ENCODE peak calls at places on chromosomes 3 and 15, in five cellular contexts. L is AG04450, Q is NT2/D1, D is GM23338, M is astrocyte of the spinal cord. W is an unnamed sample.

GRCh38 chr15:63023351-63023945 is 19.1 kb upstream of the TPM1 start:
- DNase-seq in M (peak), Q (no peak), D (no peak), L (no peak), W (no peak)

GRCh38 chr3:14413381-14414071 is 11.1 kb downstream of the SLC6A6 start:
- DNase-seq in M (peak), L (no peak), D (peak), Q (no peak), W (peak)

GRCh38 chr3:62374375-62374876 is 1.1 kb upstream of the FEZF2 start:
- DNase-seq in L (no peak), M (peak), Q (no peak), D (peak), W (peak)

GRCh38 chr3:23880703-23881339 is 36.0 kb downstream of the NKIRAS1 start:
- DNase-seq in M (no peak), Q (no peak), L (no peak), D (no peak), W (no peak)

GRCh38 chr3:197424674-197425484 is 126.5 kb upstream of the DLG1 start:
- DNase-seq in M (no peak), L (no peak), D (no peak), Q (no peak), W (no peak)

GRCh38 chr3:190534986-190535385 is 21.1 kb downstream of the IL1RAP start:
- DNase-seq in Q (no peak), M (no peak), L (no peak), D (no peak), W (no peak)

GRCh38 chr3:14941871-14942270 is 5.5 kb upstream of the NR2C2 start:
- DNase-seq in Q (no peak), D (peak), L (no peak), M (no peak), W (no peak)

GRCh38 chr3:98877132-98877531 is 24.4 kb downstream of the DCBLD2 start:
- DNase-seq in L (no peak), M (no peak), D (no peak), Q (no peak), W (no peak)

GRCh38 chr15:92623435-92623834 is 32.1 kb downstream of the FAM174B start:
- DNase-seq in L (no peak), D (no peak), M (no peak), Q (no peak), W (no peak)

GRCh38 chr3:149554826-149555225 is 80.3 kb downstream of the TM4SF4 start:
- DNase-seq in M (peak), D (no peak), Q (no peak), L (no peak), W (no peak)

GRCh38 chr3:181581651-181582050 is 130.1 kb upstream of the SOX2 start:
- DNase-seq in L (no peak), Q (no peak), M (peak), D (peak), W (no peak)

GRCh38 chr3:101898752-101899169 is 49.4 kb downstream of the NFKBIZ start:
- DNase-seq in Q (no peak), D (no peak), M (no peak), L (no peak), W (no peak)

GRCh38 chr3:123405021-123405420 is 43.9 kb downstream of the ADCY5 start:
- DNase-seq in L (no peak), Q (no peak), M (no peak), D (no peak), W (no peak)

GRCh38 chr3:47877719-47878118 is 74.8 kb downstream of the DHX30 start:
- DNase-seq in D (no peak), L (no peak), Q (no peak), M (no peak), W (no peak)

GRCh38 chr3:186108106-186108940 is 566 bp downstream of the ETV5 start:
- DNase-seq in Q (peak), M (peak), D (peak), L (no peak), W (peak)

GRCh38 chr3:62248831-62249776 is 124.2 kb downstream of the FEZF2 start:
- DNase-seq in Q (no peak), M (no peak), D (peak), L (no peak), W (peak)

GRCh38 chr3:126126292-126126691 is 42.4 kb upstream of the SLC41A3 start:
- DNase-seq in Q (no peak), M (no peak), D (no peak), L (no peak), W (no peak)

GRCh38 chr15:42184313-42184712 is 23.8 kb downstream of the VPS39 start:
- DNase-seq in M (peak), Q (no peak), D (no peak), L (no peak), W (no peak)

GRCh38 chr3:136802481-136802996 is 16.4 kb upstream of the SLC35G2 start:
- DNase-seq in M (peak), L (no peak), Q (no peak), D (no peak), W (no peak)

GRCh38 chr3:38154625-38155255 is 10.6 kb upstream of the OXSR1 start:
- DNase-seq in L (no peak), D (no peak), M (no peak), Q (no peak), W (no peak)

GRCh38 chr3:72278349-72279067 is 493.6 kb upstream of the PROK2 start:
- DNase-seq in Q (no peak), L (no peak), M (no peak), D (no peak), W (no peak)

GRCh38 chr3:16896094-16896627 is 11.4 kb downstream of the PLCL2 start:
- DNase-seq in D (no peak), L (no peak), M (no peak), Q (no peak), W (no peak)

GRCh38 chr3:16899919-16900318 is 15.2 kb downstream of the PLCL2 start:
- DNase-seq in M (no peak), D (no peak), L (no peak), Q (no peak), W (no peak)

GRCh38 chr3:16898595-16899395 is 14.0 kb downstream of the PLCL2 start:
- DNase-seq in D (no peak), L (no peak), Q (no peak), M (no peak), W (no peak)

GRCh38 chr3:16896820-16897219 is 12.1 kb downstream of the PLCL2 start:
- DNase-seq in M (no peak), L (no peak), D (no peak), Q (no peak), W (no peak)

DNA sequence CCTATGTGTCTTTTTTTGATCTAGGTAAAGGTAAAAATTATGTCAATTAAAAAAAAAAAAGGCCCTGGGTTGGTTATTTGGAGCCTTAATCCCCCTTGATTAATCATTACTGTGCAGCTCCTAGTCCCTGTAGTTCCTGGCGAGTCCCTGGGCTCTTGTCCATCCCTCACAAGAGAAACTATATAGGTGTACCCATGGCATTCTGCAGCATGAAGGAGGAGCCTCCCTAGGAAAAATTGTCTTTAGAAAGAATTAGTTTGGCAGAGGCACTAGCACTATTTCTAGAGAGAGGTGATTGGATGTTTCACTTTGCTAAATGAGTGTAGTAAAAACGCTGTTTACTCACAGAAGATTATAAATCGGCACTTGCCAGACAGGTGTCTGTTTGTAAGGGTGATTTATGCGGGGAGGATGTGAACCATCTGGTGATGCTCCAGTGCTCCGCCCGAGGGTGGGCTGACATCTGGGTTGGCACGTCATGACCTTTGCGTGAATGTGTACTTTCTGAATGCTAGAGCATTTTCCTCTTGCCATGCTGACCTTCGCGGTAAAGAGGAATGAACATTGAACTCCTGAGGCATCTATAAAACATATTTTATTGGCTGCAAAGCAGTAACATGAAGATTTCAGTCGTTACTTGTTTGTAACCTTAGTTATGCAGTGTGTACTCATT is 12.6 kb downstream of the PLCL2 start:
- DNase-seq in Q (no peak), D (no peak), L (no peak), M (no peak), W (no peak)
- H3K4me3 ChIP-seq in Q (no peak), D (no peak), L (no peak), M (no peak), W (no peak)

DNA sequence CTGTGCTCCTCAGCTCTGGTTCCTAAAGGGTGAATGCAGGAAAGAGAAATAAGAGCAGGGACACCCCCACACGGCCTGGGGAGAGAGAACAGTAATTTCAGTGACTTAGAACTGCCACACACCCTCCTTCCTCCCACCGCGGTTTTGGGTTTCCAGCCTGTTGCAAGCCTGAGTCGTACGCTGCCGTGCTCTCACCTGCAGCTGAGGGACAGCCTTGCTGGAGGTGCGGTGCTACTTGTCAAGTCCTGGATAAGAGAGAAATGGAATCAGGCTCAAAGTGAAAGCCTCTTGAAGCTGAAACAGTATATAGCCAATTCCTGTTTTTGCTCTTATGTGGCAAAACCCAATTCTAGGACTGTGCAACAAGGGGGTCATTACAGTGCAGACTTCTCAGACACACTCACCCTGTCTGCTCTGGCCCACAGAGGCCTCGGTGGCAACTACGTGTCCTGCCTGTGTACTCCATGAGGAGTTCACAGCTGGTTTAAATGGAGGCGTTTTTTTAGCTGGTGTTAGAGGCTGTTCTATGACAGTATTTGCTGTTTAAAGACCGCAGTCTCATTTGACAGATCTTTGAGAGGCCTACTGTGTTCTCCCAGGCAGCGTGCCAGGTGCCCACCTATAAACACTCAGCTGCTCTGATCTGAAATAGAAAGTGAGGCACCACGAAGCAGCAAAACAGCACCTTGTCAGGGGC is 42.9 kb downstream of the TBC1D2B start:
- DNase-seq in M (no peak), Q (no peak), D (no peak), L (no peak), W (no peak)
- H3K4me3 ChIP-seq in M (no peak), Q (no peak), D (no peak), L (peak), W (no peak)

DNA sequence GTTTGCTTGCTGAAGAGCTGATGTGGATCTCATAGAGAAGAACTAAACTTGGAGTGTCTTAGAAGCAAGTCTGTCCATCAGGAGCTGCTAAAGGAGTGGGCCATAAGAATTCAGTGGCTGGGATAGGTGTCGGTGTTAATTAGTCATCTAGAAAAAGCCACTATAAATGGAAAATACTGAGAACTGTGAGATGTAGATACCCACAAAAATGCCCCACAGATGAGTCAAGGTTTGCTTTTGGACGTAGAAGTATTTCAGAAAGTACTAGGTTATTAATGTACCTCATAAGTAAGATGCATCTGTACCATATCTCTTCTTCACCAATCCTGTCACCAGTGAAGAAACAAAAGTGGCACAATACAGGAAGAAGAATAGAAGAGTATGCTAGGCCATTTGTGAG is 530.9 kb upstream of the TGFBR2 start:
- DNase-seq in M (no peak), Q (no peak), L (no peak), D (no peak), W (no peak)
- H3K4me3 ChIP-seq in M (no peak), Q (no peak), L (no peak), D (no peak), W (no peak)

GRCh38 chr3:50264964-50265485 is 3.9 kb upstream of the SEMA3B start:
- DNase-seq in Q (no peak), L (no peak), D (peak), M (no peak), W (no peak)

GRCh38 chr3:50268276-50268675 is 671 bp upstream of the SEMA3B start:
- DNase-seq in M (no peak), D (no peak), L (no peak), Q (no peak), W (no peak)

GRCh38 chr3:50265988-50266387 is 3.0 kb upstream of the SEMA3B start:
- DNase-seq in L (no peak), Q (no peak), D (no peak), M (no peak), W (no peak)

GRCh38 chr3:50267280-50267913 is 1.6 kb upstream of the SEMA3B start:
- DNase-seq in D (peak), Q (no peak), L (no peak), M (no peak), W (peak)

DNA sequence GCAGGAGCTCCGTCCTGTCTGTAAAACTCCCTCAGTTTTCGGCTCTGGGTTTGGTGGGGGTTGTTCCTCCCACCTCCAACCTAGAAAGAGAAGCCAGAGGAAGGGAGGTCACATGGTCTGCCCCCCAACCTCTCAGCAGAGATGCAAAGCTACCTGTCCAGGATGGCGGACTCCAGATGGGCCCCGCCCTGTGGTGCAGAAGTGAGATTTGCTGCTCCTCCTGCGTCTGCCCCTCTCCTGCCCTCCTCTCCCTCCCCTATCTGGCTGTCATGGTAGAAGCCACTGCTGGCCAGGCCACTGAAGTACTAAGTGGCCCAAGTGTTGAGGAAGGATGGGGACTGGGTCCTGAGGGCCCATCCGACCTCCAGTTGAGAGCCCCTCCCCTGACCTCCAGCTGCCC is 2.1 kb upstream of the SEMA3B start:
- DNase-seq in Q (no peak), M (no peak), D (no peak), L (no peak), W (no peak)
- H3K4me3 ChIP-seq in Q (peak), M (peak), D (peak), L (peak), W (no peak)

DNA sequence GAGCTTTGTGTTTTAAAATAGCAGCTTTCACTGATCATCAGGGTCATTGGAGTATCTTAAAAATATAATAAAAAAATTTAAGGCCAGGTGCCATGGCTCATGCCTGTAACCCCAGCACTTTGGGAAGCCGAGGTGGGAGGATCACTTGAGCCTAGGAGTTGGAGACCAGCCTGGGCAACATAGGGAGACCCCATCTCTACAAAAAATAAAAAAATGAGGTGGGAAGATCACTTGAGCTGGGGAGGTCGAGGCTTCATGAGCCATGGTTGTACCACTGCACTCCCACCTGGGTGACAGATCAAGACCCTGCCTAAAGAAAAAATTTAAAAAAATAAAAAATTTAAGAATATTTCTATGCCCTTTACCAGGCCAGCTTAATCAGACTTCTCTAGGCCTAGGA is 1.5 kb downstream of the HMCES start:
- DNase-seq in D (no peak), Q (no peak), L (no peak), M (no peak), W (no peak)
- H3K4me3 ChIP-seq in D (peak), Q (peak), L (no peak), M (no peak), W (no peak)

GRCh38 chr3:16883057-16883725 is 1.6 kb upstream of the PLCL2 start:
- DNase-seq in M (peak), D (peak), Q (no peak), L (no peak), W (peak)
- H3K4me3 ChIP-seq in M (no peak), D (peak), Q (no peak), L (no peak), W (no peak)

GRCh38 chr3:28577941-28578340 is 229.3 kb upstream of the AZI2 start:
- DNase-seq in L (no peak), Q (no peak), D (no peak), M (no peak), W (no peak)

GRCh38 chr3:28574036-28574435 is 225.4 kb upstream of the AZI2 start:
- DNase-seq in M (no peak), D (no peak), L (no peak), Q (no peak), W (no peak)

GRCh38 chr3:28575748-28576589 is 227.3 kb upstream of the AZI2 start:
- DNase-seq in Q (peak), D (peak), M (no peak), L (no peak), W (peak)

GRCh38 chr3:28576590-28577220 is 228.1 kb upstream of the AZI2 start:
- DNase-seq in M (no peak), L (no peak), Q (no peak), D (peak), W (peak)

DNA sequence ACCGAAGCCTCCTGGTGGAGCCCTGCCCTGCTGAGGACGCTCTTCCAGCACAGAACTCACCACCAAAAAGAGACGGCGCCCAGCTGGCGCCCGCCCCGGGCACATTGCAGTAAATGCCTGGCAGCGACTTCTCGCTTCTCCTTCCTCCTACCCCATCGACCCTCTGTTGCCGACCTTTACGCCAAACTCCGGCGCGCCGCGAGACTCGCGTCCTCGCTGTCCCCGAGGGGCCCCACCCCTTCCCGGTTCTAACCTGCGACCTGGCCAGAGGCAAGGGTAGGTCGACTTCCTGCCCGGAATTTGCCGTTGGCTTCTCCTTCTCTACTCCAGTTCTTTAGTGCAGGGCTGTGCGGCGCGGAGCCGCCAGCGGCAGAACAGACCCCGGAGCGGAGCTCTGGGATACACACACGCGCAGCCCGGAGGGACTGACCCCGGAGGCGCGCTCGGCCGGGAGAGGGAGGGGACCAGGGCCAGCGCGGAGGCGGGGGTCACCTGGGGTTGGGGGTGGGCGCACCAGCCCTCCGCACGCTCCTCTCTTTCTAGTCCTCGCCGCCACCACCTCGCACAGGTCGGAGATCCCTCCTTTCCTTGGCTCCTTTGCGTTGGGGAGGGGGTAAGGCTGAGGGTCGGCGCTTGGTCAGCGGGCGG is 226.6 kb upstream of the AZI2 start:
- DNase-seq in D (peak), Q (peak), L (no peak), M (no peak), W (peak)
- H3K4me3 ChIP-seq in D (peak), Q (peak), L (no peak), M (peak), W (peak)

GRCh38 chr15:67172172-67172571 is 82.3 kb downstream of the AAGAB start:
- DNase-seq in D (no peak), Q (no peak), M (no peak), L (no peak), W (no peak)
- H3K4me3 ChIP-seq in D (no peak), Q (no peak), M (no peak), L (no peak), W (no peak)

W was measured in H7.